ENCODE peak calls at places on chromosomes 1 and 21, in five cellular contexts. C is GM23338, A is breast epithelium, M is stomach, Y is endothelial cell of umbilical vein. D is an unnamed sample.

GRCh38 chr1:23101101-23101827 is 67.4 kb downstream of the LUZP1 start:
- DNase-seq in C (no peak), A (no peak), M (no peak), Y (no peak), D (no peak)

GRCh38 chr1:15355968-15356621 is 53.6 kb upstream of the EFHD2 start:
- DNase-seq in C (no peak), A (no peak), M (no peak), Y (no peak), D (no peak)

GRCh38 chr1:160177667-160178066 is 12.7 kb upstream of the CASQ1 start:
- DNase-seq in C (peak; percentile 30), A (no peak), M (no peak), Y (no peak), D (no peak)

GRCh38 chr1:46244656-46245371 is 2.7 kb upstream of the RAD54L start:
- DNase-seq in C (peak; percentile 58), A (no peak), M (no peak), Y (peak; percentile 13), D (no peak)

GRCh38 chr1:225851810-225852209 is 30.4 kb downstream of the TMEM63A start:
- DNase-seq in C (no peak), A (no peak), M (no peak), Y (no peak), D (peak; percentile 40)

GRCh38 chr21:43733529-43734071 is 14.7 kb downstream of the PDXK start:
- DNase-seq in C (no peak), A (no peak), M (no peak), Y (no peak), D (no peak)

GRCh38 chr1:165871311-165872067 is 44.1 kb downstream of the UCK2 start:
- DNase-seq in C (peak; percentile 75), A (no peak), M (peak; percentile 63), Y (peak; percentile 54), D (no peak)

GRCh38 chr1:201450721-201451291 is 18.2 kb downstream of the PHLDA3 start:
- DNase-seq in C (peak; percentile 51), A (no peak), M (no peak), Y (peak; percentile 57), D (no peak)

GRCh38 chr1:197911172-197911856 is 5.9 kb upstream of the LHX9 start:
- DNase-seq in C (peak; percentile 75), A (no peak), M (no peak), Y (no peak), D (no peak)

GRCh38 chr1:116290085-116290670 is 82.9 kb upstream of the ATP1A1 start:
- DNase-seq in C (no peak), A (no peak), M (no peak), Y (no peak), D (no peak)

GRCh38 chr1:29259802-29260441 is 23.6 kb downstream of the PTPRU start:
- DNase-seq in C (peak; percentile 84), A (no peak), M (peak; percentile 44), Y (no peak), D (peak; percentile 43)

GRCh38 chr1:9078035-9078948 is 8.9 kb upstream of the SLC2A5 start:
- DNase-seq in C (no peak), A (no peak), M (no peak), Y (no peak), D (no peak)

GRCh38 chr1:75981188-75981897 is 49.1 kb upstream of the ASB17 start:
- DNase-seq in C (no peak), A (no peak), M (no peak), Y (no peak), D (no peak)

GRCh38 chr1:115400891-115401290 is 62.8 kb upstream of the NGF start:
- DNase-seq in C (no peak), A (no peak), M (no peak), Y (no peak), D (no peak)

GRCh38 chr1:238953448-238953847 is 432.9 kb upstream of the CHRM3 start:
- DNase-seq in C (no peak), A (no peak), M (no peak), Y (no peak), D (no peak)

GRCh38 chr1:21339402-21340229 is 49.4 kb upstream of the ECE1 start:
- DNase-seq in C (no peak), A (no peak), M (no peak), Y (no peak), D (no peak)

GRCh38 chr1:63607322-63607721 is 14.1 kb downstream of the PGM1 start:
- DNase-seq in C (no peak), A (no peak), M (no peak), Y (no peak), D (no peak)

GRCh38 chr1:33849206-33849605 is 14.7 kb upstream of the HMGB4 start:
- DNase-seq in C (no peak), A (no peak), M (no peak), Y (no peak), D (no peak)

GRCh38 chr1:204123376-204123775 is 28.5 kb downstream of the ETNK2 start:
- DNase-seq in C (peak; percentile 69), A (no peak), M (no peak), Y (peak; percentile 19), D (no peak)

GRCh38 chr1:230268371-230269170 is 157.6 kb downstream of the PGBD5 start:
- DNase-seq in C (peak; percentile 85), A (peak; percentile 47), M (no peak), Y (peak; percentile 64), D (no peak)

GRCh38 chr1:165637427-165637826 is 6.4 kb downstream of the MGST3 start:
- DNase-seq in C (peak; percentile 8), A (no peak), M (no peak), Y (peak; percentile 72), D (no peak)

GRCh38 chr1:108845991-108846390 is 10.9 kb downstream of the AKNAD1 start:
- DNase-seq in C (no peak), A (no peak), M (no peak), Y (no peak), D (no peak)
- TF ChIP-seq POLR2AphosphoS5 in C (no peak), A (no peak), M (no peak), Y (no peak), D (no peak)

GRCh38 chr1:196608401-196609113 is at the start of gene KCNT2:
- DNase-seq in C (peak; percentile 99), A (no peak), M (peak; percentile 25), Y (peak; percentile 86), D (no peak)
- TF ChIP-seq POLR2AphosphoS5 in C (peak; percentile 86), A (no peak), M (no peak), Y (peak; percentile 30), D (no peak)

DNA sequence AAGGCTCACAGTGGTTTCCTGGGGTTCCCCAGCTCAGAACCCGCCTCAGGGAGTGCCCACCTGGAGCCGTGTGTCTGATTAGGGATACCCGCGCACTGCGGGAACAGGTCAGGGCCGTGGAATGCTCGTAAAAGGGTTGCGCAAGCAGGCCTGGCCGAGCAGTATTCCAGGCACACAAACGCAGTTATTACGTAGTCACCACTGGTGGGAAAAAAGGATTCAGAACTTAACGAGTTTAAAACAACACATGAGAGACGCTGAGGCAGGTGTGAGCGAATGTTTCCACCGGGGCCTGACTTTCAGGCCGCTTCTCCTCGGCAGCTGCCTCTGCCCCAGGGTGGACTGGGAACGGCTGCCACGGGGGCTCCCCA is 18.2 kb downstream of the PLCH2 start:
- DNase-seq in C (no peak), A (no peak), M (no peak), Y (no peak), D (no peak)
- TF ChIP-seq POLR2AphosphoS5 in C (no peak), A (no peak), M (no peak), Y (no peak), D (no peak)

GRCh38 chr1:41474490-41475271 is 9.8 kb downstream of the EDN2 start:
- DNase-seq in C (peak; percentile 28), A (no peak), M (no peak), Y (no peak), D (no peak)
- TF ChIP-seq POLR2AphosphoS5 in C (no peak), A (no peak), M (no peak), Y (no peak), D (no peak)

GRCh38 chr1:43543567-43543966 is 12.9 kb downstream of the PTPRF start:
- DNase-seq in C (no peak), A (no peak), M (no peak), Y (no peak), D (no peak)

GRCh38 chr1:43542515-43543458 is 12.1 kb downstream of the PTPRF start:
- DNase-seq in C (no peak), A (no peak), M (no peak), Y (no peak), D (no peak)

GRCh38 chr1:43541141-43541540 is 10.5 kb downstream of the PTPRF start:
- DNase-seq in C (no peak), A (no peak), M (no peak), Y (no peak), D (no peak)

GRCh38 chr1:43540653-43541071 is 10.0 kb downstream of the PTPRF start:
- DNase-seq in C (no peak), A (peak; percentile 68), M (no peak), Y (peak; percentile 87), D (no peak)

GRCh38 chr1:43541721-43542401 is 11.2 kb downstream of the PTPRF start:
- DNase-seq in C (no peak), A (peak; percentile 89), M (peak; percentile 91), Y (no peak), D (no peak)
- TF ChIP-seq POLR2AphosphoS5 in C (no peak), A (peak; percentile 20), M (peak; percentile 43), Y (no peak), D (no peak)

GRCh38 chr1:206691604-206692003 is 6.9 kb downstream of the MAPKAPK2 start:
- DNase-seq in C (no peak), A (no peak), M (peak; percentile 50), Y (no peak), D (no peak)
- TF ChIP-seq POLR2AphosphoS5 in C (no peak), A (no peak), M (peak; percentile 39), Y (no peak), D (no peak)

GRCh38 chr1:162417650-162418049 is 5.7 kb upstream of the SH2D1B start:
- DNase-seq in C (no peak), A (no peak), M (no peak), Y (no peak), D (no peak)

GRCh38 chr1:162422662-162423375 is 10.9 kb upstream of the SH2D1B start:
- DNase-seq in C (no peak), A (no peak), M (no peak), Y (no peak), D (no peak)

GRCh38 chr1:162420120-162420519 is 8.2 kb upstream of the SH2D1B start:
- DNase-seq in C (no peak), A (no peak), M (no peak), Y (no peak), D (no peak)

GRCh38 chr1:162416909-162417308 is 5.0 kb upstream of the SH2D1B start:
- DNase-seq in C (no peak), A (no peak), M (no peak), Y (no peak), D (no peak)

GRCh38 chr1:162421258-162422194 is 9.6 kb upstream of the SH2D1B start:
- DNase-seq in C (no peak), A (no peak), M (no peak), Y (peak; percentile 15), D (no peak)
- TF ChIP-seq POLR2AphosphoS5 in C (no peak), A (no peak), M (no peak), Y (no peak), D (no peak)